ENCODE peak calls at places on chromosomes 11 and 22, in ten cellular contexts. A is H7, Q is AG09309, B is cardiac muscle cell, R is spleen, L is GM23338, W is lung, V is SK-N-SH, I is HCT116, M is H1. O is an unnamed sample.

GRCh38 chr22:17772963-17773605 is 1.2 kb downstream of the BID start:
- DNase-seq in A (peak), Q (peak), B (peak), R (peak), L (peak), W (no peak), V (no peak), I (no peak), M (no peak), O (no peak)

GRCh38 chr11:11334607-11335006 is 18.4 kb downstream of the CSNK2A3 start:
- DNase-seq in A (no peak), Q (no peak), B (no peak), R (no peak), L (no peak), W (no peak), V (no peak), I (no peak), M (no peak), O (no peak)

GRCh38 chr11:110691961-110692360 is 20.3 kb downstream of the ARHGAP20 start:
- DNase-seq in A (no peak), Q (no peak), B (peak), R (no peak), L (no peak), W (no peak), V (no peak), I (no peak), M (no peak), O (peak)

GRCh38 chr11:119533931-119534694 is 111.1 kb upstream of the THY1 start:
- DNase-seq in A (peak), Q (no peak), B (peak), R (peak), L (peak), W (peak), V (peak), I (peak), M (peak), O (peak)

GRCh38 chr11:129814244-129814992 is 1.2 kb upstream of the TMEM45B start:
- DNase-seq in A (no peak), Q (no peak), B (no peak), R (peak), L (peak), W (no peak), V (peak), I (no peak), M (no peak), O (no peak)

GRCh38 chr11:4683020-4683419 is 14.6 kb downstream of the OR51E2 start:
- DNase-seq in A (no peak), Q (no peak), B (no peak), R (no peak), L (no peak), W (no peak), V (no peak), I (no peak), M (no peak), O (no peak)

GRCh38 chr22:44392446-44392921 is 79.7 kb upstream of the SHISAL1 start:
- DNase-seq in A (peak), Q (no peak), B (no peak), R (peak), L (no peak), W (no peak), V (no peak), I (no peak), M (peak), O (no peak)

GRCh38 chr22:36433318-36434231 is 45.8 kb upstream of the MYH9 start:
- DNase-seq in A (peak), Q (no peak), B (no peak), R (no peak), L (peak), W (no peak), V (peak), I (no peak), M (no peak), O (no peak)

GRCh38 chr11:2891291-2891690 is 5.7 kb upstream of the CDKN1C start:
- DNase-seq in A (peak), Q (no peak), B (no peak), R (no peak), L (peak), W (no peak), V (peak), I (no peak), M (peak), O (no peak)

GRCh38 chr11:97895572-97895971 is 1125.2 kb upstream of the CNTN5 start:
- DNase-seq in A (no peak), Q (no peak), B (no peak), R (no peak), L (no peak), W (no peak), V (no peak), I (no peak), M (no peak), O (no peak)

GRCh38 chr22:20571531-20572007 is 64.2 kb downstream of the MED15 start:
- DNase-seq in A (peak), Q (no peak), B (peak), R (peak), L (peak), W (no peak), V (peak), I (no peak), M (peak), O (peak)

GRCh38 chr11:20762112-20762511 is 92.7 kb downstream of the NELL1 start:
- DNase-seq in A (no peak), Q (no peak), B (no peak), R (no peak), L (no peak), W (no peak), V (no peak), I (no peak), M (no peak), O (no peak)

GRCh38 chr11:2929880-2930704 is 872 bp upstream of the PHLDA2 start:
- DNase-seq in A (peak), Q (no peak), B (peak), R (peak), L (peak), W (no peak), V (peak), I (peak), M (peak), O (peak)

DNA sequence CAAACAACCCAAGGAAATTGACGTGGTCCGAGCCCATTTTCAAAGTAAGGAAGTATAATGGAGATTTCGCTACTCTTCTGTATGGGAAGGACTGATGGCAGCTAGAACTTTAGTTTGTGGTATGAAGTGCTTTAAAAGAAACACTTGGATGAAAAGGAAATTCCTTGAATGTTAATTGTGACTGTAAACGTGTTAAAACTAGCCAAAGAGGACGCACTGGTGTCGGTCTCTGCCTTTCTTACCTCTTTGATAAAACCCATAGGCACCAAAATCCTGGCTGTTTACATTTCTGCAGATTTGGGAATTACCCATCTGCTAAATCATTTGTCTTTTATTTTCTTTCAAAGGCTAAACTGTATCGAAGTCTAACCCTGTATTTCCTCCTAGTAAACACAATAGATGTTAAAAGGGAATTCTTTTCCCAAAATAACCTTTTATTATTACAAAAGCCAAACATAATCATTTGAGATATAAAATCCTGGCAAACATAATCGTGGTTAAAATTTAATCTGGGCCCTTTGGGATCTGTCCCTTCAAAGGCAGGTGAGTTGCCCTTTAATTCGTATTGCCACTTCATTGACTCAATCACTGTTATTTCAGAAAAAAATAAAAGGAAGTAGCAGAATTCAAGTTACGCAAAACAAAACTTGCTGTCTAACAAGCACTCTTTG is 2.4 kb downstream of the RASSF10 start:
- DNase-seq in A (no peak), Q (no peak), B (no peak), R (no peak), L (no peak), W (no peak), V (no peak), I (no peak), M (no peak), O (no peak)
- H3K4me3 ChIP-seq in A (peak), Q (no peak), B (peak), R (no peak), L (peak), W (no peak), V (no peak), I (no peak), M (peak), O (no peak)

DNA sequence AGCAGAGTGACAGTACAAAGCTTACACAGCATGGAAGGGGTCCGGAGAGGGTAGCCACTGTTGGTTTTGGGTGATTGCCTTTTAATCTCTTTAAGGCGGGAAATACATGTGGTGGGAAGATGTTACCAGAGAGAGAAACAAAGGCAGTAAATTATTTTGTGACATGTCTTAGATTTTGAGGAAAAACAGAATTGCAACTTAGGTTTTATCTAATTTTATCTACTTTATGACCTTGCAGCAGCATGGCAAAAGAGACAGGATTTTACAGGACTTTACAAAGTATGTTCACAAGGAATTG is 1.9 kb downstream of the IFITM2 start:
- DNase-seq in A (no peak), Q (no peak), B (no peak), R (no peak), L (no peak), W (no peak), V (no peak), I (no peak), M (no peak), O (no peak)
- H3K4me3 ChIP-seq in A (peak), Q (peak), B (no peak), R (peak), L (peak), W (peak), V (peak), I (peak), M (no peak), O (peak)

GRCh38 chr11:65916391-65916790 is 2.5 kb downstream of the C11orf68 start:
- DNase-seq in A (no peak), Q (no peak), B (no peak), R (no peak), L (no peak), W (no peak), V (no peak), I (no peak), M (no peak), O (no peak)
- H3K4me3 ChIP-seq in A (no peak), Q (peak), B (no peak), R (no peak), L (no peak), W (no peak), V (peak), I (peak), M (no peak), O (peak)

DNA sequence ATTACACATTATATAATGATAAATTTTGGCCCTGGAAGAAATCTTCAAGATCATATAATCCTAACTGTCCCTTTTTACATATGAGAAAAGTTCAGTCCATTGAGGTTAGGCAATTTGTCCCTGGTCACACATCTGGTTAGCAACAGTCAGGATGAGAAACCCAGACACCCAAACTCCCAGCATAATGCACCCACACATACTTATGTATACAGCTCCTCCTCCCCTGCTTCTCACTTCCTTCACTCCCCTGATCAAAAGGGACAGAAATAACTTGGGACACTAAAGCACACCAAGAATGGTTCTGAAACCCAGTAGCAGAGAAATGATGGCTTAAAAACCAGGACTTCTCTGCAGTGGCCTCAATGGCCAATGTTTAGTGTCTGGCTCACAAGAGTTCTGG is 11.1 kb downstream of the NUMA1 start:
- DNase-seq in A (no peak), Q (no peak), B (no peak), R (no peak), L (no peak), W (no peak), V (no peak), I (no peak), M (no peak), O (no peak)
- H3K4me3 ChIP-seq in A (no peak), Q (no peak), B (no peak), R (no peak), L (no peak), W (no peak), V (peak), I (no peak), M (no peak), O (peak)

GRCh38 chr11:8389034-8389996 is 125.6 kb upstream of the LMO1 start:
- DNase-seq in A (peak), Q (no peak), B (peak), R (no peak), L (peak), W (no peak), V (no peak), I (no peak), M (no peak), O (peak)
- H3K4me3 ChIP-seq in A (no peak), Q (no peak), B (no peak), R (no peak), L (no peak), W (no peak), V (no peak), I (no peak), M (no peak), O (no peak)